ENCODE peak calls at places on chromosomes 2 and 18, in seven cellular contexts. U is tibial artery; K is upper lobe of left lung; S is IMR-90; T is CD8-positive, alpha-beta T cell; C is esophagus squamous epithelium; I is SK-N-SH. G is an unnamed sample. For H3K9me3, the result is how much of the 10 kb centered on the place peaks cover.

GRCh38 chr2:129004485-129004884 is 685.8 kb upstream of the HS6ST1 start:
- DNase-seq in U (no peak), K (no peak), S (no peak), T (no peak), C (no peak), I (no peak), G (no peak)

GRCh38 chr2:165015052-165015642 is 59.8 kb upstream of the SLC38A11 start:
- DNase-seq in U (peak), K (peak), S (peak), T (peak), C (no peak), I (peak), G (peak)

GRCh38 chr2:239158641-239159475 is 242.0 kb downstream of the HDAC4 start:
- DNase-seq in U (peak), K (peak), S (no peak), T (no peak), C (no peak), I (peak), G (no peak)

GRCh38 chr18:45437399-45437798 is 177.9 kb upstream of the SLC14A2 start:
- DNase-seq in U (no peak), K (no peak), S (no peak), T (no peak), C (no peak), I (no peak), G (no peak)

GRCh38 chr2:173496746-173497145 is 142.1 kb downstream of the CDCA7 start:
- DNase-seq in U (no peak), K (no peak), S (peak), T (no peak), C (no peak), I (no peak), G (no peak)

GRCh38 chr2:201116959-201117734 is 1.2 kb downstream of the CFLAR start:
- DNase-seq in U (peak), K (peak), S (peak), T (peak), C (no peak), I (no peak), G (no peak)

GRCh38 chr2:207883002-207883780 is 113.5 kb upstream of the FZD5 start:
- DNase-seq in U (no peak), K (no peak), S (no peak), T (no peak), C (no peak), I (no peak), G (no peak)

GRCh38 chr2:227818569-227819397 is 5.1 kb downstream of the CCL20 start:
- DNase-seq in U (peak), K (peak), S (no peak), T (no peak), C (no peak), I (no peak), G (no peak)

GRCh38 chr2:75489682-75490180 is 71.0 kb downstream of the EVA1A start:
- DNase-seq in U (no peak), K (no peak), S (no peak), T (no peak), C (no peak), I (no peak), G (no peak)

GRCh38 chr2:75157435-75157834 is 41.9 kb downstream of the TACR1 start:
- DNase-seq in U (no peak), K (no peak), S (no peak), T (no peak), C (no peak), I (peak), G (no peak)

GRCh38 chr2:68280846-68281245 is 28.5 kb upstream of the PPP3R1 start:
- DNase-seq in U (no peak), K (no peak), S (no peak), T (no peak), C (no peak), I (no peak), G (no peak)

GRCh38 chr2:102657770-102658169 is 38.4 kb downstream of the SLC9A2 start:
- DNase-seq in U (no peak), K (no peak), S (no peak), T (no peak), C (no peak), I (no peak), G (no peak)

GRCh38 chr2:47437287-47437686 is 34.3 kb downstream of the MSH2 start:
- DNase-seq in U (no peak), K (no peak), S (peak), T (no peak), C (no peak), I (peak), G (no peak)

GRCh38 chr18:31506024-31506742 is 8.2 kb downstream of the DSG2 start:
- DNase-seq in U (no peak), K (no peak), S (peak), T (no peak), C (no peak), I (no peak), G (no peak)

GRCh38 chr2:15069149-15069548 is 436.6 kb downstream of the LRATD1 start:
- DNase-seq in U (no peak), K (no peak), S (peak), T (no peak), C (no peak), I (no peak), G (no peak)

DNA sequence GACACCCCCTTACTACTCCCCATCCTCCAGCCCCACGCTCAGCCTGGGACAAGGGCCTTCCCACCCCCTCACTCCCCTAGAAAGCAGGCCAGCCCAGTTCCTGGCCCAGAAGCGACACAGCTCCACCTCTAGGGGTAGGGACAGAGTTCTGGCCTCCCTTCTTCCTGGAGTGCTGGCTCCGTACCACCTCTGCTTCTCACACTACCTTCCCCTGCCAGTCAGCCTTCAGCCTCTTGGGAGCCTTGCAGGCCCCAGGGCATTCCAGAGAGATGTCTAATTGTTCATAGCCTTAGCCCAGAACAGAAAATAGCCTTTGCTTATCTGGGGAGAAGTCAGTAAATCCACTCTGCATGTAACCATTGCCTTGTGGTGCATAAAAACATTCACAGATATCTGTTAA is 13.1 kb upstream of the CATIP start:
- DNase-seq in U (no peak), K (no peak), S (peak), T (no peak), C (no peak), I (no peak), G (no peak)
- H3K27ac ChIP-seq in U (peak), K (no peak), S (no peak), T (no peak), C (no peak), I (no peak), G (no peak)

GRCh38 chr2:71100195-71100964 is 29.6 kb downstream of the MCEE start:
- DNase-seq in U (peak), K (peak), S (peak), T (peak), C (no peak), I (peak), G (peak)
- TF ChIP-seq CTCF in U (peak), K (peak), S (peak), T (peak), C (peak), I (peak), G (peak)

GRCh38 chr2:89829828-89830227 is 1138.4 kb downstream of the RPIA start:
- DNase-seq in U (no peak), K (no peak), S (peak), T (no peak), C (no peak), I (no peak), G (no peak)

GRCh38 chr2:89833780-89834117 is 1142.3 kb downstream of the RPIA start:
- DNase-seq in U (no peak), K (no peak), S (peak), T (no peak), C (no peak), I (no peak), G (no peak)

GRCh38 chr2:89831686-89832498 is 1140.4 kb downstream of the RPIA start:
- DNase-seq in U (no peak), K (no peak), S (peak), T (no peak), C (no peak), I (no peak), G (no peak)

GRCh38 chr2:89834306-89834705 is 1142.8 kb downstream of the RPIA start:
- DNase-seq in U (no peak), K (no peak), S (no peak), T (no peak), C (no peak), I (no peak), G (no peak)

GRCh38 chr2:89833116-89833779 is 1141.8 kb downstream of the RPIA start:
- DNase-seq in U (no peak), K (no peak), S (peak), T (no peak), C (no peak), I (no peak), G (no peak)
- H3K9me3 ChIP-seq in U (half or more), K (under half), S (under half), T (under half), C (under half), I (under half), G (under half)

DNA sequence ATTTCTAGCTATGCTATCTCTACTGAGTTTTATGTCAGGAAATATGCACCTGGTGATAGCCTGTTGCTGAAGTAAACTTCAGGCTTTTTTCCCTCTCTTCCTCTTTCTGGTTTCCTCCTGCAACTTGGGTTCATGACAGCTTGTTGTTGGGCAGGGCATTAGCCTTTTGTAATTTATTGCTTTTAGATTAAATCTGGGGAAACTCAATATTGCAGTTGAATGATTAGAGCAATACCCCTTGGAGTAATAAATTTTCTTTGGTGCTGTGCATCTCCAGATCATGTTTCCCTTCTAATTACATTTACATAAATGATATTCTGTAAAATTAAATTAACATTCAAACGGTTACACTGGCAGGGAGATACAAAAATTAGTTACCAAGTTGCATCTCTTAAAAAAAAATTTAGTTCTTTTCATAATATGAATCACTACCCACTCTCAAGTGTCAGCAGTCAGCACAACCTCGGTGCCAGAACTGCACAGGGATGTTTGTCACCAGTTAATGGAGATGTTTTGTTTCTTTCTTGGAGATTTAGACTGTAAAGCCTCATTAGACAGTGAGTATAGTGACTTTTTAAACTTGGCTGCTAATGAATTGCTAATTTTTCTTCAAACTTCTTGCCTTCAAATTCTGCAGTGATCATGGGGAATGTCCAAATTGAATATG is 466.5 kb upstream of the ETAA1 start:
- DNase-seq in U (no peak), K (no peak), S (no peak), T (no peak), C (no peak), I (no peak), G (no peak)
- H3K27ac ChIP-seq in U (no peak), K (no peak), S (no peak), T (no peak), C (peak), I (peak), G (no peak)

GRCh38 chr18:59994357-59994756 is 94.6 kb downstream of the PMAIP1 start:
- DNase-seq in U (no peak), K (no peak), S (peak), T (no peak), C (no peak), I (no peak), G (no peak)
- TF ChIP-seq CTCF in U (no peak), K (no peak), S (no peak), T (no peak), C (no peak), I (peak), G (no peak)

GRCh38 chr2:96198937-96199336 is 9.7 kb downstream of the STARD7 start:
- DNase-seq in U (no peak), K (no peak), S (no peak), T (no peak), C (no peak), I (no peak), G (no peak)
- H3K9me3 ChIP-seq in U (under half), K (under half), S (under half), T (under half), C (under half), I (under half), G (under half)

GRCh38 chr18:12463191-12463590 is 55.5 kb downstream of the PRELID3A start:
- DNase-seq in U (no peak), K (no peak), S (no peak), T (no peak), C (no peak), I (no peak), G (no peak)
- H3K27ac ChIP-seq in U (no peak), K (no peak), S (no peak), T (no peak), C (no peak), I (no peak), G (no peak)

DNA sequence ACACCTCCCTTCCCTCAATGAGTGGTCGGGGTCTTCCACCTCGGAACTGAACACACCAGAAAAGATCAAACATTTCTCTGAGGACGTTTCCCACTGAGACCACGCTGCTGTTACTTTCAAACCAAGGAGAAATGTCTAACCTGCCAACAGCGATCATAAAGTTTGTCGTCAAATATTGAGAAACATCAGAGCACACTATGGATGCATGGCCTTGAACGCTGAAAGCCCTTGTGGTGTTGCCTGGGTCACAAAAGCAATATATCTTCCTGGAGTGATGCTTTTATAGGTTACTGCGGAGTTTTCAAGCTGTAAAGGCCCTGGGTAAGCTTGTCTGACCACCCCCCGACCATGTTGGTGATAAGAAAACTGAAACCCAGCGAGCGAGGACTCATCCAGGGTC is 70.1 kb upstream of the ID2 start:
- DNase-seq in U (no peak), K (no peak), S (no peak), T (no peak), C (no peak), I (no peak), G (no peak)
- TF ChIP-seq CTCF in U (no peak), K (no peak), S (no peak), T (no peak), C (no peak), I (no peak), G (no peak)

GRCh38 chr2:220850116-220850515 is 722.0 kb downstream of the EPHA4 start:
- DNase-seq in U (no peak), K (no peak), S (no peak), T (no peak), C (no peak), I (no peak), G (no peak)
- H3K9me3 ChIP-seq in U (under half), K (under half), S (under half), T (under half), C (under half), I (under half), G (under half)

G was measured in CD4-positive, alpha-beta T cell.